ENCODE peak calls at places on chromosomes 5 and 9, in four cellular contexts. G, S, C and Z are unnamed samples.
A peak's percentile ranks its signal among the peaks of the same experiment; 100 is the strongest.

GRCh38 chr9:105646879-105647594 is 15.2 kb upstream of the TAL2 start:
- DNase-seq in C (no peak), G (no peak), S (peak; percentile 56), Z (no peak)

GRCh38 chr9:90287567-90288274 is 354.9 kb downstream of the DIRAS2 start:
- DNase-seq in S (no peak), C (no peak), G (no peak), Z (no peak)

GRCh38 chr9:17578911-17579793 is at the start of gene SH3GL2:
- DNase-seq in G (no peak), S (no peak), C (peak; percentile 92), Z (no peak)

GRCh38 chr5:10460252-10460906 is 18.7 kb downstream of the ROPN1L start:
- DNase-seq in G (no peak), S (no peak), C (no peak), Z (peak; percentile 59)

GRCh38 chr5:140221697-140222223 is 46.8 kb downstream of the CYSTM1 start:
- DNase-seq in C (no peak), S (peak; percentile 42), G (no peak), Z (peak; percentile 39)

GRCh38 chr5:43121565-43122484 is 1.1 kb downstream of the ZNF131 start:
- DNase-seq in G (peak; percentile 8), C (peak; percentile 77), S (peak; percentile 58), Z (peak; percentile 53)

GRCh38 chr9:107487521-107488399 is 1.8 kb downstream of the KLF4 start:
- DNase-seq in C (peak; percentile 84), G (no peak), S (no peak), Z (peak; percentile 72)

GRCh38 chr9:131237931-131238401 is 38.3 kb downstream of the FAM78A start:
- DNase-seq in S (no peak), C (peak; percentile 79), G (no peak), Z (peak; percentile 94)

GRCh38 chr5:146541956-146542849 is 26.2 kb upstream of the GPR151 start:
- DNase-seq in S (peak; percentile 70), G (peak; percentile 38), C (peak; percentile 93), Z (peak; percentile 66)

GRCh38 chr5:10555134-10555733 is 8.6 kb upstream of the ANKRD33B start:
- DNase-seq in S (peak; percentile 7), C (no peak), G (no peak), Z (peak; percentile 63)

GRCh38 chr9:126534431-126535186 is 79.1 kb upstream of the LMX1B start:
- DNase-seq in S (no peak), C (no peak), G (no peak), Z (no peak)

GRCh38 chr5:161089569-161089968 is 237.6 kb upstream of the ATP10B start:
- DNase-seq in C (no peak), S (no peak), G (no peak), Z (no peak)

GRCh38 chr5:66151030-66151429 is 6.9 kb downstream of the SREK1 start:
- DNase-seq in G (no peak), C (no peak), S (no peak), Z (no peak)

GRCh38 chr5:51187953-51188591 is 195.2 kb upstream of the ISL1 start:
- DNase-seq in C (no peak), G (no peak), S (no peak), Z (no peak)

GRCh38 chr9:136587145-136587943 is 41.5 kb upstream of the NOTCH1 start:
- DNase-seq in G (no peak), S (peak; percentile 76), C (peak; percentile 85), Z (peak; percentile 44)

GRCh38 chr5:2759696-2760461 is 8.4 kb upstream of the IRX2 start:
- DNase-seq in C (peak; percentile 44), S (no peak), G (no peak), Z (no peak)

GRCh38 chr5:42950466-42951168 is 89.5 kb downstream of the ANXA2R start:
- DNase-seq in G (no peak), S (peak; percentile 68), C (no peak), Z (peak; percentile 98)

GRCh38 chr5:174306345-174307030 is 261.0 kb downstream of the NSG2 start:
- DNase-seq in C (no peak), G (no peak), S (no peak), Z (no peak)

GRCh38 chr5:81245871-81246235 is 12.7 kb downstream of the CKMT2 start:
- DNase-seq in S (no peak), G (no peak), C (no peak), Z (no peak)

GRCh38 chr9:77843088-77843985 is 188.3 kb downstream of the GNAQ start:
- DNase-seq in C (no peak), S (peak; percentile 19), G (no peak), Z (no peak)

GRCh38 chr9:136666364-136667216 is 3.9 kb downstream of the EGFL7 start:
- DNase-seq in G (no peak), S (peak; percentile 51), C (no peak), Z (peak; percentile 39)

GRCh38 chr9:33921967-33922895 is 105.3 kb downstream of the UBE2R2 start:
- DNase-seq in C (peak; percentile 78), G (peak; percentile 21), S (peak; percentile 40), Z (peak; percentile 28)

GRCh38 chr9:131481441-131482342 is 21.0 kb upstream of the POMT1 start:
- DNase-seq in G (no peak), S (no peak), C (no peak), Z (no peak)

GRCh38 chr5:33411498-33411897 is 29.3 kb upstream of the TARS1 start:
- DNase-seq in C (no peak), G (no peak), S (no peak), Z (no peak)

GRCh38 chr5:33410221-33410620 is 30.5 kb upstream of the TARS1 start:
- DNase-seq in S (no peak), G (no peak), C (no peak), Z (no peak)

GRCh38 chr5:33408816-33409215 is 31.9 kb upstream of the TARS1 start:
- DNase-seq in S (no peak), G (no peak), C (no peak), Z (no peak)

DNA sequence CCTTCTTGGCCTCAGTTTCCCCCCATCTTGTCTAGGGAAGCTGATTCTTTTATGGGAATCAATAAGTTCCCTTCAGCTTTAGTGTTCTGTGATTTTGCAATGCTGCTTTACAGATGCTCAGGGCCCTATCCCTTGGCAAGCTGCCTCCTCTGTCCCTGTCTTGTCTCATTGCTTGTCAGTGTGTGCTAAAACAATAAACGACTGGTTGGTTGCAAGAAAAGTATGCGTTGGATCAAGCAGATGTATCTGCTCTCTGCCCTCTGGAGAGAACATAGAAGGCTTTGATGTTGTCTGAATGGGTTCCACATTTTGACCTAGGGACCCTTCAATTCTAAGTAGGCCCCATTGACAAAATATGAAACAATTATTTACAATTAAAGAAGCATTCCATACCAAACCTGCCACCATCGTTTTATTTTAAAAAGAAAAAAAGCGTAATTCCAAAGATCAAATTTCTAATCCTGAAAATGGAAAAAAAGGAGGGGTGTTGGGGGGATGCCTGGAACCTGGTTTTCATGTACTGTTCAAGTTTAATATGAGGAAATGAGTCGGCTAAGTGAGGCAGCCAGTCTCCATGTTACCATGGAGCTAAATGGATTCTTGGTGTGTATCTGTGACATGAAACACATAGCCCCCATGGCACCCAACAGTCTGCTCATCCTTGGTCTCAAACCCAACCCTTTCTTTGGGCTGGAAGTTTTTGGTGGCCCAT is 31.2 kb upstream of the TARS1 start:
- DNase-seq in S (no peak), C (no peak), G (peak; percentile 7), Z (no peak)
- TF ChIP-seq JUN in S (no peak), C (no peak), G (no peak), Z (no peak)

GRCh38 chr5:39716532-39716971 is 291.8 kb upstream of the DAB2 start:
- DNase-seq in G (peak; percentile 67), S (peak; percentile 43), C (peak; percentile 51), Z (peak; percentile 68)
- TF ChIP-seq EZH2 in G (no peak), S (no peak), C (no peak), Z (no peak)

GRCh38 chr5:126755593-126755992 is 21.3 kb upstream of the LMNB1 start:
- DNase-seq in C (no peak), G (no peak), S (no peak), Z (no peak)

GRCh38 chr5:126754609-126755008 is 22.3 kb upstream of the LMNB1 start:
- DNase-seq in G (no peak), C (no peak), S (no peak), Z (no peak)

GRCh38 chr5:126752052-126752785 is 24.7 kb upstream of the LMNB1 start:
- DNase-seq in S (no peak), G (no peak), C (no peak), Z (no peak)

GRCh38 chr5:126757713-126758357 is 19.1 kb upstream of the LMNB1 start:
- DNase-seq in C (no peak), G (no peak), S (no peak), Z (no peak)

DNA sequence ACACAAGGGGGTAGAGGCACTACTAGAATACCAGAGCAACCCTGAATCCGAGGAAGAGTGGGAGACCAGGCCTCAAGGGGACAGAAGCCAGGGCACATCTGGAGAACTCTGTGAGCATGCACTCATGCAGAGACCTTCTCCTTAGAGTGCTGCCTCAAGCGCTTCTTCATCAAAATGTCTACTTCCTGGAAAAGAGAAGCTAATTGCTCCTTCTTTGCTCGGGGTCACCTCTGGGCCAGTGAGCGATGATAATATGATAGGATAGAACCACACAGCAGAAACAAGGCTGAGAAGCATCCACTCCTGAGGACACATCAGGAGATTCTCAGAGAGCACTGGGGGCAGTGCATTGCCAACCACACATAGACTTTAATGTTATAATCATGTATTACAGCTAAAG is 23.7 kb upstream of the LMNB1 start:
- DNase-seq in S (peak; percentile 59), C (no peak), G (no peak), Z (no peak)
- TF ChIP-seq JUN in S (no peak), C (no peak), G (no peak), Z (no peak)

DNA sequence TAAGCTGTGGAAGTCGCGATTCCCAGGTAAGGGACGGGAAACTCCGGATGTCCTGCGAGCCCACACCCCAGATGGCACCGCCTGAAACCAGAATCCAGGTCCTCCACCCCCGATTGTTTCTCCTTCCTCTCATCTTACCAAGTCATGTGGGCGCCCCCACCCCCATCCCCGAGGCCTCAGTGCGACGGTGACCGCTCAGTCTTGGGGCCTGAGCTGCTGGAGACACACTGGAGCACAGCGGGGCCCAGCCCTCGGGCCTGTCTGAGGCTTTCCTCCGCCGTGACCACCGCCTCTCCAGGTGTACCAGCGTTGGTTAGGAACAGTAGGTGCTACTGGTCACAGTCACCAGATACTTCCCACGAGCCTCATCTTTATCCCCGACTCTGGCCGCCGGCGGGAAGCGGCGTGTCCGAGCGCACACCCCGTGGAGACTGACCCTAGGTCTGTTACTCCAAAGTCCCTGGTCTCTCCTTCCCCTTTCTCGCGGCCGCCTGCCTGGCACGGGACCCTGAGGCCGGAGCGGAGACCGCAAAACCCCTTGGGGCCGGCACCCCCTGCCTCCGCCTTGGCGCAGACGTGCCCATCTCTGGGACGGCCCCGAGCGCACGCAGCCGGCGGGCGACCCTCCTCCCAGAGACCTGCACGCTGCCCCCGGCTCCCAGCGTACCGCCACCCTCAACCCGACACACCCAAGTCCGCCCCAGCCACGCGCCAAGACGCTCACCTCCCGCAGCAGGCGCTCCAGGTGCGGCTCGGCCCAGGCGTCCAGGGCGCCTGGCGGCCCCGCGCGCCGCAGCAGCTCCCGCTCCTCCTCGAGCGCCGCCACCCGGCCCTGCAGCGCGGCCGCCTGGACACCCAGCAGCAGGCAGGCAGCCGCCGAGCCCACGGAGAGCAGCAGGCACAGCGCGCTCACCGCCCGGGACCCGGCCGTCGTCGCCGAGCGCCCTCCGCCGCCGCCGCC is 733 bp downstream of the COL23A1 start:
- DNase-seq in G (no peak), S (peak; percentile 39), C (peak; percentile 58), Z (peak; percentile 9)
- TF ChIP-seq EZH2 in G (no peak), S (no peak), C (peak; percentile 66), Z (peak; percentile 84)

DNA sequence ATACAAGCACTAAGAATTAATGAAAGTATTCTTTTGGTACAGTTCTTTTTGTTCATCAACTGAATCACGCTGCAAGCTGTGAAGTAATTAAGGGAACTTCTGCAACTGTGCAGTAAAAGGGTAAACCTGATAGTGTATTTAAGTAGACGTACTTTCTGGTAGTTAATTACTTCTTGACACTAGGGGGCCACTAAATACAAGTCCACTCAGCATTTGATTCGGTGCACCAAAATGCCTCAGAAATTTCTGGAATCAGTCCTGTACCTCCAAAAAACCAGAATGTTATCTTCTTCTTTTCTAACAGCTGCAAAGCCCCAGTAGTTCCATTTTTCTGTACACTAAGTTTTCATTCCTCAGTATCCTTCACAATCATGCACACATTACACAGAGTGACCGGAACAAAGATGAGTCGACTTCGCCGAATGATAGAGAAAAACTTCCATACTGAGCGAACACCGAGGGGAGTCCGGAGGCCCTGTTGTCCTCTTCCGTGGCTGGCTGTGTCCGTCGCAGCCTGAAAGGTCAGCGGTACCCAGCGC is 500 bp downstream of the GFM2 start:
- DNase-seq in C (no peak), G (peak; percentile 19), S (peak; percentile 62), Z (peak; percentile 66)
- TF ChIP-seq JUN in C (no peak), G (no peak), S (no peak), Z (no peak)